ENCODE peak calls at places on chromosomes 5 and 9, in ten cellular contexts. P is left ventricle myocardium superior; Y is A673; J is activated naive CD4-positive, alpha-beta T cell treated with Interleukin-2 at 50 U/mL for 16 hours; I is GF-D8; C is HuH-7; D is activated CD8-positive, alpha-beta memory T cell treated with anti-CD3 and anti-CD28 coated beads for 1 hour; R is fibroblast of pulmonary artery; S is tibial artery; E is activated B cell treated with CpG ODN at 0.5 μM for 24 hours. Z is an unnamed sample.

GRCh38 chr9:91837982-91838731 is 111.9 kb downstream of the ROR2 start:
- DNase-seq in P (peak; percentile 73), Y (peak; percentile 45), J (no peak), I (no peak), C (no peak), D (no peak), R (peak; percentile 72), S (peak; percentile 41), E (no peak), Z (peak; percentile 39)

GRCh38 chr5:136040746-136041415 is 12.1 kb downstream of the TGFBI start:
- DNase-seq in P (no peak), Y (no peak), J (no peak), I (no peak), C (no peak), D (no peak), R (no peak), S (no peak), E (no peak), Z (no peak)

GRCh38 chr9:36263662-36264061 is 5.4 kb upstream of the GNE start:
- DNase-seq in P (no peak), Y (no peak), J (no peak), I (no peak), C (no peak), D (no peak), R (no peak), S (no peak), E (no peak), Z (no peak)

GRCh38 chr9:109477269-109478203 is 20.6 kb downstream of the PTPN3 start:
- DNase-seq in P (no peak), Y (no peak), J (no peak), I (no peak), C (peak; percentile 91), D (no peak), R (no peak), S (no peak), E (no peak), Z (no peak)

GRCh38 chr5:109682383-109682782 is 7.3 kb upstream of the MAN2A1 start:
- DNase-seq in P (no peak), Y (no peak), J (no peak), I (no peak), C (no peak), D (no peak), R (no peak), S (no peak), E (no peak), Z (no peak)

GRCh38 chr5:92505145-92505544 is 1075.9 kb downstream of the NR2F1-AS1 start:
- DNase-seq in P (no peak), Y (no peak), J (no peak), I (no peak), C (no peak), D (no peak), R (peak; percentile 37), S (no peak), E (no peak), Z (no peak)

GRCh38 chr9:99377790-99378775 is 156.0 kb downstream of the SEC61B start:
- DNase-seq in P (no peak), Y (no peak), J (no peak), I (no peak), C (no peak), D (no peak), R (no peak), S (no peak), E (no peak), Z (no peak)

GRCh38 chr5:21792736-21793135 is 1060.4 kb downstream of the CDH12 start:
- DNase-seq in P (no peak), Y (no peak), J (no peak), I (no peak), C (no peak), D (no peak), R (no peak), S (no peak), E (no peak), Z (no peak)

GRCh38 chr9:135081264-135081660 is 6.2 kb upstream of the OLFM1 start:
- DNase-seq in P (peak; percentile 22), Y (no peak), J (no peak), I (no peak), C (no peak), D (no peak), R (no peak), S (no peak), E (no peak), Z (no peak)

GRCh38 chr9:23850242-23851023 is 24.4 kb upstream of the ELAVL2 start:
- DNase-seq in P (no peak), Y (no peak), J (no peak), I (no peak), C (no peak), D (no peak), R (no peak), S (no peak), E (no peak), Z (no peak)

GRCh38 chr9:27118916-27119315 is 9.9 kb downstream of the TEK start:
- DNase-seq in P (no peak), Y (no peak), J (no peak), I (no peak), C (no peak), D (no peak), R (peak; percentile 55), S (no peak), E (no peak), Z (no peak)

GRCh38 chr9:70410368-70410767 is 4.1 kb downstream of the KLF9 start:
- DNase-seq in P (no peak), Y (no peak), J (no peak), I (peak; percentile 17), C (no peak), D (no peak), R (peak; percentile 65), S (no peak), E (no peak), Z (no peak)

GRCh38 chr9:447230-448025 is 232.8 kb downstream of the DOCK8 start:
- DNase-seq in P (no peak), Y (no peak), J (peak; percentile 63), I (no peak), C (no peak), D (peak; percentile 30), R (no peak), S (no peak), E (no peak), Z (peak; percentile 12)

GRCh38 chr9:28464817-28465216 is 891.5 kb upstream of the C9orf72 start:
- DNase-seq in P (no peak), Y (no peak), J (no peak), I (no peak), C (no peak), D (no peak), R (no peak), S (no peak), E (no peak), Z (no peak)

GRCh38 chr5:7074176-7074575 is 321.8 kb upstream of the ADCY2 start:
- DNase-seq in P (no peak), Y (no peak), J (no peak), I (no peak), C (no peak), D (no peak), R (no peak), S (no peak), E (no peak), Z (no peak)

GRCh38 chr5:180787711-180788431 is 14.7 kb downstream of the MGAT1 start:
- DNase-seq in P (no peak), Y (no peak), J (no peak), I (no peak), C (no peak), D (no peak), R (no peak), S (no peak), E (no peak), Z (no peak)

GRCh38 chr5:92372766-92373165 is 989.6 kb upstream of the ARRDC3 start:
- DNase-seq in P (no peak), Y (no peak), J (no peak), I (no peak), C (no peak), D (no peak), R (no peak), S (no peak), E (no peak), Z (no peak)

GRCh38 chr5:39132128-39132447 is 57.9 kb upstream of the RICTOR start:
- DNase-seq in P (no peak), Y (no peak), J (no peak), I (no peak), C (no peak), D (no peak), R (no peak), S (no peak), E (no peak), Z (no peak)

GRCh38 chr5:86806206-86806605 is 188.5 kb downstream of the COX7C start:
- DNase-seq in P (no peak), Y (no peak), J (no peak), I (no peak), C (peak; percentile 4), D (no peak), R (no peak), S (no peak), E (no peak), Z (no peak)

Z was measured in K562.